ENCODE peak calls at places on chromosomes 3 and 15, in six cellular contexts. One of them, this sample, is unnamed.

GRCh38 chr15:30043211-30043655 is 39.5 kb upstream of the GOLGA8J start:
- DNase-seq in neuronal stem cell: no peak
- DNase-seq in H1: no peak
- DNase-seq in MM.1S: peak
- DNase-seq in colonic mucosa: no peak
- DNase-seq in mesendoderm: no peak
- DNase-seq in this sample: no peak

GRCh38 chr3:54891540-54891897 is 36.3 kb downstream of the LRTM1 start:
- DNase-seq in neuronal stem cell: no peak
- DNase-seq in H1: no peak
- DNase-seq in MM.1S: no peak
- DNase-seq in colonic mucosa: peak
- DNase-seq in mesendoderm: peak
- DNase-seq in this sample: peak

GRCh38 chr3:183371672-183371968 is 56.8 kb downstream of the MCF2L2 start:
- DNase-seq in neuronal stem cell: no peak
- DNase-seq in H1: no peak
- DNase-seq in MM.1S: no peak
- DNase-seq in colonic mucosa: no peak
- DNase-seq in mesendoderm: no peak
- DNase-seq in this sample: no peak

GRCh38 chr15:75864213-75865059 is 21.2 kb downstream of the UBE2Q2 start:
- DNase-seq in neuronal stem cell: no peak
- DNase-seq in H1: no peak
- DNase-seq in MM.1S: no peak
- DNase-seq in colonic mucosa: no peak
- DNase-seq in mesendoderm: no peak
- DNase-seq in this sample: no peak

GRCh38 chr3:41118461-41119385 is 80.6 kb upstream of the CTNNB1 start:
- DNase-seq in neuronal stem cell: no peak
- DNase-seq in H1: no peak
- DNase-seq in MM.1S: no peak
- DNase-seq in colonic mucosa: peak
- DNase-seq in mesendoderm: peak
- DNase-seq in this sample: no peak

GRCh38 chr3:10983219-10983916 is 9.2 kb upstream of the SLC6A1 start:
- DNase-seq in neuronal stem cell: peak
- DNase-seq in H1: peak
- DNase-seq in MM.1S: peak
- DNase-seq in colonic mucosa: peak
- DNase-seq in mesendoderm: peak
- DNase-seq in this sample: no peak

GRCh38 chr3:106488288-106488687 is 619.5 kb upstream of the CBLB start:
- DNase-seq in neuronal stem cell: no peak
- DNase-seq in H1: no peak
- DNase-seq in MM.1S: no peak
- DNase-seq in colonic mucosa: no peak
- DNase-seq in mesendoderm: no peak
- DNase-seq in this sample: no peak

GRCh38 chr15:57031605-57032004 is 113.2 kb downstream of the TCF12 start:
- DNase-seq in neuronal stem cell: no peak
- DNase-seq in H1: no peak
- DNase-seq in MM.1S: no peak
- DNase-seq in colonic mucosa: no peak
- DNase-seq in mesendoderm: peak
- DNase-seq in this sample: no peak

GRCh38 chr3:73508330-73508954 is 116.3 kb downstream of the PDZRN3 start:
- DNase-seq in neuronal stem cell: peak
- DNase-seq in H1: no peak
- DNase-seq in MM.1S: peak
- DNase-seq in colonic mucosa: peak
- DNase-seq in mesendoderm: peak
- DNase-seq in this sample: peak

GRCh38 chr15:81029416-81030367 is 29.0 kb downstream of the TLNRD1 start:
- DNase-seq in neuronal stem cell: no peak
- DNase-seq in H1: no peak
- DNase-seq in MM.1S: no peak
- DNase-seq in colonic mucosa: no peak
- DNase-seq in mesendoderm: no peak
- DNase-seq in this sample: no peak

GRCh38 chr3:117408811-117409210 is 699.2 kb downstream of the TUSC7 start:
- DNase-seq in neuronal stem cell: no peak
- DNase-seq in H1: no peak
- DNase-seq in MM.1S: no peak
- DNase-seq in colonic mucosa: no peak
- DNase-seq in mesendoderm: no peak
- DNase-seq in this sample: no peak

GRCh38 chr15:25543156-25543555 is 104.3 kb upstream of the UBE3A start:
- DNase-seq in neuronal stem cell: no peak
- DNase-seq in H1: no peak
- DNase-seq in MM.1S: no peak
- DNase-seq in colonic mucosa: peak
- DNase-seq in mesendoderm: no peak
- DNase-seq in this sample: no peak

GRCh38 chr3:13706886-13707285 is 158.0 kb downstream of the FBLN2 start:
- DNase-seq in neuronal stem cell: no peak
- DNase-seq in H1: no peak
- DNase-seq in MM.1S: no peak
- DNase-seq in colonic mucosa: no peak
- DNase-seq in mesendoderm: no peak
- DNase-seq in this sample: peak

GRCh38 chr15:78364233-78364632 is 24.1 kb downstream of the CRABP1 start:
- DNase-seq in neuronal stem cell: no peak
- DNase-seq in H1: no peak
- DNase-seq in MM.1S: no peak
- DNase-seq in colonic mucosa: no peak
- DNase-seq in mesendoderm: no peak
- DNase-seq in this sample: no peak

GRCh38 chr3:17979911-17980310 is 237.5 kb upstream of the TBC1D5 start:
- DNase-seq in neuronal stem cell: no peak
- DNase-seq in H1: no peak
- DNase-seq in MM.1S: no peak
- DNase-seq in colonic mucosa: no peak
- DNase-seq in mesendoderm: no peak
- DNase-seq in this sample: no peak

GRCh38 chr15:93072440-93073394 is 16.3 kb downstream of the RGMA start:
- DNase-seq in neuronal stem cell: peak
- DNase-seq in H1: peak
- DNase-seq in MM.1S: no peak
- DNase-seq in colonic mucosa: peak
- DNase-seq in mesendoderm: peak
- DNase-seq in this sample: peak

GRCh38 chr3:69082805-69083204 is 1.9 kb upstream of the ARL6IP5 start:
- DNase-seq in neuronal stem cell: no peak
- DNase-seq in H1: no peak
- DNase-seq in MM.1S: peak
- DNase-seq in colonic mucosa: peak
- DNase-seq in mesendoderm: no peak
- DNase-seq in this sample: no peak

GRCh38 chr15:66657062-66658020 is 44.7 kb upstream of the SMAD6 start:
- DNase-seq in neuronal stem cell: peak
- DNase-seq in H1: peak
- DNase-seq in MM.1S: no peak
- DNase-seq in colonic mucosa: no peak
- DNase-seq in mesendoderm: peak
- DNase-seq in this sample: no peak

GRCh38 chr15:66655997-66656396 is 46.0 kb upstream of the SMAD6 start:
- DNase-seq in neuronal stem cell: no peak
- DNase-seq in H1: no peak
- DNase-seq in MM.1S: no peak
- DNase-seq in colonic mucosa: no peak
- DNase-seq in mesendoderm: peak
- DNase-seq in this sample: no peak

GRCh38 chr15:66654718-66655375 is 47.2 kb upstream of the SMAD6 start:
- DNase-seq in neuronal stem cell: no peak
- DNase-seq in H1: peak
- DNase-seq in MM.1S: no peak
- DNase-seq in colonic mucosa: no peak
- DNase-seq in mesendoderm: peak
- DNase-seq in this sample: peak

GRCh38 chr15:66653852-66654251 is 48.2 kb upstream of the SMAD6 start:
- DNase-seq in neuronal stem cell: no peak
- DNase-seq in H1: no peak
- DNase-seq in MM.1S: no peak
- DNase-seq in colonic mucosa: no peak
- DNase-seq in mesendoderm: no peak
- DNase-seq in this sample: no peak

DNA sequence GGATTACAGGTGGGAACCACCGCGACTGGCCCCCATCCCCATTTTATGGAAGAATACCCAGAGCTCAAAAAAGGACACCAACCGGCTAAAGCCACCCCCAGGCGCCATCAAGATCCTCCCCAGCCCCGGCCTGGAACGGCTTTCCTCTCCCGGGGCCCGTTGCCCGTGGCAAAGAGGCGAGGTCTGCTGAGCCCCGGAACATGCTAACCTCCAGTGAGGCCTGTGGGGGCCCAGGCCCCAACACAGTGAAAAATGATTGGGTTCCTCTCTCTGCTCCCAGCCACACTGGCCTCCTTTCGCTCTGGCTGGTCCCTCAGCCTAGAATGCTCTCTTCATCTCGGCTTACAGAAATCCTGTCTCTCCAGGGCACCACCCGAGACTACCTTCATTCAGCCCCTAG is 46.5 kb upstream of the SMAD6 start:
- DNase-seq in neuronal stem cell: no peak
- DNase-seq in H1: no peak
- DNase-seq in MM.1S: no peak
- DNase-seq in colonic mucosa: no peak
- DNase-seq in mesendoderm: peak
- DNase-seq in this sample: no peak
- H3K9ac ChIP-seq in neuronal stem cell: no peak
- H3K9ac ChIP-seq in H1: no peak
- H3K9ac ChIP-seq in MM.1S: no peak
- H3K9ac ChIP-seq in colonic mucosa: no peak
- H3K9ac ChIP-seq in mesendoderm: peak
- H3K9ac ChIP-seq in this sample: no peak

GRCh38 chr3:51382947-51383578 is 2.0 kb upstream of the MANF start:
- DNase-seq in neuronal stem cell: no peak
- DNase-seq in H1: no peak
- DNase-seq in MM.1S: no peak
- DNase-seq in colonic mucosa: no peak
- DNase-seq in mesendoderm: no peak
- DNase-seq in this sample: no peak
- H3K9ac ChIP-seq in neuronal stem cell: no peak
- H3K9ac ChIP-seq in H1: no peak
- H3K9ac ChIP-seq in MM.1S: no peak
- H3K9ac ChIP-seq in colonic mucosa: no peak
- H3K9ac ChIP-seq in mesendoderm: no peak
- H3K9ac ChIP-seq in this sample: peak

GRCh38 chr15:70242962-70243685 is 145.4 kb upstream of the TLE3 start:
- DNase-seq in neuronal stem cell: no peak
- DNase-seq in H1: no peak
- DNase-seq in MM.1S: no peak
- DNase-seq in colonic mucosa: no peak
- DNase-seq in mesendoderm: peak
- DNase-seq in this sample: peak

GRCh38 chr15:70245932-70246622 is 148.4 kb upstream of the TLE3 start:
- DNase-seq in neuronal stem cell: no peak
- DNase-seq in H1: no peak
- DNase-seq in MM.1S: no peak
- DNase-seq in colonic mucosa: no peak
- DNase-seq in mesendoderm: no peak
- DNase-seq in this sample: peak

GRCh38 chr15:70244978-70245542 is 147.3 kb upstream of the TLE3 start:
- DNase-seq in neuronal stem cell: no peak
- DNase-seq in H1: no peak
- DNase-seq in MM.1S: no peak
- DNase-seq in colonic mucosa: no peak
- DNase-seq in mesendoderm: no peak
- DNase-seq in this sample: no peak

GRCh38 chr15:70241561-70242320 is 144.0 kb upstream of the TLE3 start:
- DNase-seq in neuronal stem cell: no peak
- DNase-seq in H1: no peak
- DNase-seq in MM.1S: no peak
- DNase-seq in colonic mucosa: no peak
- DNase-seq in mesendoderm: no peak
- DNase-seq in this sample: no peak

DNA sequence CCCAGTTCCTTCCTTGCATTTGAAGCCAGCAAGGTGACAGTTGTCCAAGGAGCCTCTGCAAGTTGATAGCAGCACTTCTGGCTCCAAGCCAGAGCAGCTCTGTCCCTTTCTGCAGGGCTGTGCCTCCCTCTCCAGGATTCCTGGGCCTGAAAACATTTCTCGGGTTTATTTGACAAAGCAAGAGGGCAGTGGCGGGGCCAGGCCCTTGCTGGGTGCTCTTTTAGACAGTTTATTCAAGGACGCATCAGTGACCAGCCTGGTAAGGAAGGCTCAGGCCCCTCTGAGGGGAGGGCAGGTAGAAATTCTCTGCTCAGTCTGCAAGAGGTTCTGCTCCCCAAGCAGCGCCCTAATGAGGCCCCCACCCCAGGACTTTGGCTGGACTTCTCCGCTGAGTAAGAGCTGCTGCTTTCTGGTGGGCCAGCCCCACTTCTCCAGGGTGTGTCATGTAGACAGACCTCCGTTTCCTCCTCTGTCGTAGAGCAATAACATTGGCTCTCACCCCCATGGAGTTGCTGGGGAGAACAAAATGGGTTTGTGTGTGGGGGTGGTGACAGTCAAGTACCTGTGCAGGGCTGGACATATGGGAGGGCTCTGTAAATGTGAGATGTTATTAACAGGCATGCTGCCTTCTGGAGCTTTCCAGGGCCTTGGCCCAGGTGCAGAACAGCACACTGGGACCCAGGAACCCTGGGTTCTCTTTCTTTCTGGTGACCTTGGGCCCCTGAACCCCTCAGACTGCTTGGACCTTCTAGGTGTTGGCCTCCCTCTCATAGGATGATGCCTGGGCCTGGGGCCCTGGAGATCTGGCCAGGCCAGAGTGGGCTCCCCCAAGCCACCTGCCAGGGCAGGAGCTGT is 146.2 kb upstream of the TLE3 start:
- DNase-seq in neuronal stem cell: no peak
- DNase-seq in H1: no peak
- DNase-seq in MM.1S: no peak
- DNase-seq in colonic mucosa: no peak
- DNase-seq in mesendoderm: no peak
- DNase-seq in this sample: no peak
- H3K9ac ChIP-seq in neuronal stem cell: no peak
- H3K9ac ChIP-seq in H1: no peak
- H3K9ac ChIP-seq in MM.1S: no peak
- H3K9ac ChIP-seq in colonic mucosa: no peak
- H3K9ac ChIP-seq in mesendoderm: no peak
- H3K9ac ChIP-seq in this sample: no peak

GRCh38 chr3:178540184-178540583 is 3.9 kb downstream of the KCNMB2 start:
- DNase-seq in neuronal stem cell: no peak
- DNase-seq in H1: no peak
- DNase-seq in MM.1S: no peak
- DNase-seq in colonic mucosa: no peak
- DNase-seq in mesendoderm: no peak
- DNase-seq in this sample: no peak

GRCh38 chr3:178551916-178552321 is 15.7 kb downstream of the KCNMB2 start:
- DNase-seq in neuronal stem cell: no peak
- DNase-seq in H1: no peak
- DNase-seq in MM.1S: no peak
- DNase-seq in colonic mucosa: no peak
- DNase-seq in mesendoderm: no peak
- DNase-seq in this sample: no peak

GRCh38 chr3:178545337-178545736 is 9.1 kb downstream of the KCNMB2 start:
- DNase-seq in neuronal stem cell: no peak
- DNase-seq in H1: no peak
- DNase-seq in MM.1S: peak
- DNase-seq in colonic mucosa: no peak
- DNase-seq in mesendoderm: no peak
- DNase-seq in this sample: no peak

GRCh38 chr3:178546079-178546478 is 9.8 kb downstream of the KCNMB2 start:
- DNase-seq in neuronal stem cell: no peak
- DNase-seq in H1: no peak
- DNase-seq in MM.1S: peak
- DNase-seq in colonic mucosa: no peak
- DNase-seq in mesendoderm: no peak
- DNase-seq in this sample: no peak
- H3K9ac ChIP-seq in neuronal stem cell: no peak
- H3K9ac ChIP-seq in H1: no peak
- H3K9ac ChIP-seq in MM.1S: peak
- H3K9ac ChIP-seq in colonic mucosa: no peak
- H3K9ac ChIP-seq in mesendoderm: no peak
- H3K9ac ChIP-seq in this sample: no peak